ENCODE peak calls at places on chromosomes 1 and 21, in four cellular contexts. A, T, R and J are unnamed samples.

GRCh38 chr21:43018519-43018918 is 44.2 kb downstream of the PKNOX1 start:
- DNase-seq in A (no peak), T (no peak), R (no peak), J (no peak)

GRCh38 chr1:234999513-234999940 is 129.1 kb downstream of the TOMM20 start:
- DNase-seq in A (no peak), R (no peak), T (no peak), J (no peak)

GRCh38 chr1:44294588-44295007 is 60.5 kb downstream of the ERI3 start:
- DNase-seq in R (peak), A (no peak), T (no peak), J (no peak)

GRCh38 chr1:205930698-205931330 is 12.4 kb downstream of the SLC26A9 start:
- DNase-seq in A (no peak), R (no peak), T (no peak), J (no peak)

GRCh38 chr1:18592368-18592767 is 38.3 kb upstream of the PAX7 start:
- DNase-seq in A (no peak), T (no peak), R (no peak), J (no peak)

GRCh38 chr1:63798284-63798683 is 24.5 kb downstream of the ROR1 start:
- DNase-seq in R (no peak), A (no peak), T (no peak), J (no peak)

GRCh38 chr1:156282143-156282478 is 514 bp downstream of the SMG5 start:
- DNase-seq in R (no peak), T (no peak), A (no peak), J (no peak)

GRCh38 chr1:215606564-215607168 is 39.6 kb downstream of the KCTD3 start:
- DNase-seq in T (no peak), R (no peak), A (no peak), J (no peak)

GRCh38 chr1:202967684-202968281 is 726 bp upstream of the CYB5R1 start:
- DNase-seq in T (no peak), R (peak), A (no peak), J (no peak)

GRCh38 chr1:36846366-36846765 is 187.9 kb downstream of the GRIK3 start:
- DNase-seq in R (no peak), A (no peak), T (no peak), J (no peak)

GRCh38 chr1:205538211-205538840 is 33.9 kb downstream of the CDK18 start:
- DNase-seq in T (no peak), A (no peak), R (no peak), J (no peak)

GRCh38 chr1:19976317-19977003 is 3.0 kb downstream of the PLA2G2A start:
- DNase-seq in R (no peak), T (no peak), A (no peak), J (no peak)

GRCh38 chr1:49052102-49052501 is 275.4 kb upstream of the BEND5 start:
- DNase-seq in A (no peak), R (no peak), T (no peak), J (no peak)

GRCh38 chr1:59278780-59279354 is 18.0 kb upstream of the FGGY start:
- DNase-seq in R (no peak), T (no peak), A (no peak), J (no peak)

GRCh38 chr1:35536551-35537162 is 20.5 kb downstream of the KIAA0319L start:
- DNase-seq in A (no peak), R (no peak), T (no peak), J (no peak)